ENCODE peak calls at places on chromosomes 2 and 18, in ten cellular contexts. T, F, Q, C, L, O, E, M, P and V are unnamed samples.

GRCh38 chr2:112121682-112122254 is 16.4 kb upstream of the FBLN7 start:
- DNase-seq in C (no peak), P (no peak), Q (no peak), L (no peak), O (peak), M (no peak), E (peak), T (no peak), F (peak), V (peak)

GRCh38 chr18:62678847-62679535 is 36.4 kb upstream of the PHLPP1 start:
- DNase-seq in Q (no peak), M (no peak), F (no peak), C (no peak), P (no peak), T (no peak), E (no peak), L (no peak), O (no peak), V (no peak)

GRCh38 chr2:113162173-113162572 is 11.6 kb upstream of the PSD4 start:
- DNase-seq in C (no peak), L (no peak), O (no peak), Q (no peak), M (no peak), T (peak), P (no peak), E (no peak), F (no peak), V (no peak)

GRCh38 chr2:133854603-133855200 is 286.4 kb upstream of the NCKAP5 start:
- DNase-seq in P (no peak), M (no peak), L (no peak), O (no peak), T (no peak), E (no peak), F (no peak), C (no peak), Q (no peak), V (no peak)

GRCh38 chr2:12452211-12452610 is 264.5 kb upstream of the TRIB2 start:
- DNase-seq in E (peak), T (no peak), F (peak), Q (no peak), O (no peak), P (no peak), M (no peak), L (no peak), C (no peak), V (no peak)

GRCh38 chr2:161335626-161336025 is 27.4 kb downstream of the PSMD14 start:
- DNase-seq in M (no peak), F (no peak), T (no peak), Q (no peak), P (no peak), O (no peak), L (no peak), C (no peak), E (no peak), V (no peak)

GRCh38 chr18:78221496-78221895 is 758.1 kb upstream of the SALL3 start:
- DNase-seq in C (no peak), F (no peak), P (no peak), Q (no peak), O (no peak), T (no peak), L (no peak), E (no peak), M (no peak), V (no peak)

GRCh38 chr2:184646177-184646576 is 47.8 kb downstream of the ZNF804A start:
- DNase-seq in L (no peak), P (no peak), O (no peak), M (no peak), C (no peak), Q (no peak), F (peak), E (peak), T (no peak), V (no peak)

GRCh38 chr2:160469164-160469563 is 24.4 kb downstream of the RBMS1 start:
- DNase-seq in T (no peak), F (no peak), E (no peak), P (no peak), M (no peak), O (no peak), C (no peak), Q (no peak), L (no peak), V (no peak)

GRCh38 chr2:237488901-237489860 is 2.1 kb downstream of the MLPH start:
- DNase-seq in T (no peak), L (peak), E (no peak), Q (peak), C (peak), F (no peak), M (no peak), P (peak), O (no peak), V (no peak)

GRCh38 chr2:136399667-136400316 is 281.8 kb upstream of the CXCR4 start:
- DNase-seq in E (no peak), O (no peak), T (no peak), P (no peak), F (no peak), L (no peak), Q (no peak), C (no peak), M (no peak), V (no peak)

GRCh38 chr18:50636366-50637057 is 76.6 kb downstream of the MAPK4 start:
- DNase-seq in E (no peak), O (no peak), L (no peak), P (no peak), M (no peak), F (no peak), C (no peak), T (no peak), Q (no peak), V (no peak)

GRCh38 chr2:232444409-232445148 is 11.4 kb upstream of the ALPI start:
- DNase-seq in C (peak), F (peak), E (peak), Q (peak), O (peak), L (no peak), T (peak), P (peak), M (peak), V (peak)

GRCh38 chr18:8962906-8963635 is 139.4 kb upstream of the NDUFV2 start:
- DNase-seq in Q (no peak), T (no peak), E (no peak), L (no peak), P (no peak), F (no peak), C (no peak), M (no peak), O (no peak), V (no peak)

GRCh38 chr2:233810385-233810784 is 32.3 kb downstream of the MROH2A start:
- DNase-seq in E (no peak), P (no peak), F (no peak), Q (peak), L (no peak), C (no peak), O (no peak), T (peak), M (peak), V (no peak)

GRCh38 chr2:12852135-12852534 is 135.4 kb downstream of the TRIB2 start:
- DNase-seq in F (no peak), P (no peak), L (no peak), C (no peak), Q (no peak), M (no peak), O (no peak), E (no peak), T (no peak), V (no peak)

GRCh38 chr2:222837643-222838056 is 23.2 kb upstream of the ACSL3 start:
- DNase-seq in Q (no peak), P (no peak), E (no peak), C (no peak), F (no peak), L (peak), M (no peak), T (no peak), O (no peak), V (no peak)

GRCh38 chr2:200615247-200615646 is 29.4 kb downstream of the AOX1 start:
- DNase-seq in T (no peak), C (no peak), P (no peak), M (no peak), L (no peak), O (no peak), Q (no peak), E (peak), F (peak), V (no peak)

GRCh38 chr2:237858294-237859081 is 935 bp upstream of the RAMP1 start:
- DNase-seq in C (peak), O (no peak), M (no peak), F (peak), L (peak), Q (peak), E (peak), T (peak), P (peak), V (peak)

GRCh38 chr2:121709776-121710469 is 26.8 kb downstream of the NIFK start:
- DNase-seq in T (peak), F (no peak), C (no peak), L (no peak), Q (no peak), P (no peak), M (no peak), E (no peak), O (no peak), V (no peak)

GRCh38 chr2:240289701-240290431 is 145.6 kb upstream of the GPC1 start:
- DNase-seq in P (no peak), M (no peak), T (peak), L (no peak), E (no peak), F (no peak), O (no peak), Q (no peak), C (no peak), V (no peak)

GRCh38 chr2:238601433-238602222 is 174.9 kb downstream of the ASB1 start:
- DNase-seq in M (no peak), O (no peak), E (no peak), T (peak), P (no peak), C (peak), L (no peak), Q (no peak), F (no peak), V (no peak)

GRCh38 chr2:11564864-11565567 is 31.2 kb downstream of the GREB1 start:
- DNase-seq in L (no peak), Q (peak), P (no peak), F (no peak), M (no peak), E (no peak), O (no peak), T (peak), C (no peak), V (no peak)

GRCh38 chr2:86001326-86001725 is 104.4 kb downstream of the POLR1A start:
- DNase-seq in F (no peak), M (no peak), T (peak), P (no peak), E (no peak), L (no peak), Q (no peak), O (no peak), C (no peak), V (no peak)

GRCh38 chr2:176677746-176678145 is 408.5 kb downstream of the MTX2 start:
- DNase-seq in M (no peak), Q (no peak), C (no peak), E (no peak), L (no peak), T (no peak), F (no peak), O (no peak), P (no peak), V (no peak)
- H3K4me3 ChIP-seq in M (no peak), Q (no peak), C (no peak), E (no peak), L (no peak), T (no peak), F (no peak), O (no peak), P (no peak), V (no peak)

GRCh38 chr18:45590060-45590537 is 25.2 kb upstream of the SLC14A2 start:
- DNase-seq in Q (no peak), L (no peak), T (no peak), O (no peak), F (no peak), M (no peak), E (no peak), P (no peak), C (no peak), V (no peak)
- H3K4me3 ChIP-seq in Q (no peak), L (no peak), T (no peak), O (no peak), F (peak), M (no peak), E (no peak), P (no peak), C (no peak), V (no peak)

DNA sequence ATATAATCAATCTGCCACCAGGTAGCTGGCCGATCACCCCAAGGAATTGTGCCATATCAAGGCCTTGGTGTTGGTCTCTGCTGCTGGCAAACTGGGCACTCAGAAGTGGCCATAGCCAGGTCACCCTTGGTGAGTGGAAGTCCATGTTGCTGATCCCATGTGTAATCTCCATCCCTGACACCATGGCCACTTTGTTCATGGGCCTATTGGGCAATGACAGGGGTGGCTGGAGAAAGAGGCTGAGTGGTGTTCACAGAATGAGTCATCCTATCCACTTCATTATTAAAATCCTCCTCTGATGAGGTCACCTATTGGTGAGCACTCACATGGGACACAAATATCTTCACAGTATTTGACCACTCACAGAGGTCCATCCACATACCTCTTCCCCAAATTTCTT is 26.7 kb upstream of the CD226 start:
- DNase-seq in Q (no peak), M (no peak), O (no peak), T (no peak), E (no peak), F (no peak), C (no peak), P (no peak), L (no peak), V (no peak)
- H3K4me3 ChIP-seq in Q (no peak), M (no peak), O (no peak), T (no peak), E (no peak), F (no peak), C (no peak), P (no peak), L (no peak), V (no peak)

GRCh38 chr2:130352229-130352628 is 3.6 kb upstream of the PTPN18 start:
- DNase-seq in E (no peak), L (no peak), M (no peak), P (no peak), Q (no peak), C (no peak), F (no peak), T (no peak), O (no peak), V (no peak)
- H3K4me3 ChIP-seq in E (no peak), L (no peak), M (no peak), P (no peak), Q (no peak), C (no peak), F (no peak), T (no peak), O (no peak), V (no peak)

DNA sequence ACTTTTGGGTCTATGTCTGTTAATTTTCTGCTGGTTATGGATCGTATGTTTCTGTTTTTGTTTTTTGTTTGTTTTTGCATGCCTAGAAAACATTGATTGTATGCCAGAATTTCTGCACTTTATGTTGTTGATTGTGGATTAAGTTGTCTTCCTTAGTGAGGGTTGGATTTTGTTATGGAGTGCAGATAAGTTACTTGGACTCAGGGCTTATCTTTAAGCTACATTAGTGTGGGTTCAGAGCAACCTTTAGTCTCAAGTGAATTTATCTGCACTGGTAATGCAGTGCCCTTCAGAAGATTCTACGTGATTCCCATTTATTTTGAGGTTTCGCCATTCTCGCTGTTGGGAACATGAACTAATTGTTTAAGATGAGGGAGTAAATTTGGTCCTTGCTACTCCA is 32.9 kb downstream of the UBR3 start:
- DNase-seq in E (no peak), P (no peak), F (no peak), C (no peak), M (no peak), O (no peak), T (no peak), Q (no peak), L (no peak), V (no peak)
- H3K4me3 ChIP-seq in E (no peak), P (no peak), F (no peak), C (no peak), M (no peak), O (no peak), T (no peak), Q (no peak), L (no peak), V (no peak)